ENCODE peak calls at places on chromosomes 11 and 22, in six cellular contexts. E, Y, J, C, D and L are unnamed samples.

GRCh38 chr11:3969613-3970012 is 114.1 kb downstream of the STIM1 start:
- DNase-seq in E (no peak), Y (no peak), J (no peak), C (no peak), D (no peak), L (no peak)

GRCh38 chr22:49354516-49355205 is 473.0 kb downstream of the BRD1 start:
- DNase-seq in E (no peak), Y (no peak), J (no peak), C (peak; percentile 5), D (no peak), L (no peak)

GRCh38 chr22:48258841-48259240 is 1496.4 kb downstream of the TBC1D22A start:
- DNase-seq in E (no peak), Y (no peak), J (no peak), C (no peak), D (no peak), L (no peak)

GRCh38 chr11:278001-278951 is at the start of gene NLRP6:
- DNase-seq in E (no peak), Y (no peak), J (no peak), C (peak; percentile 36), D (no peak), L (peak; percentile 24)

GRCh38 chr11:75549370-75549958 is 12.6 kb upstream of the SERPINH1 start:
- DNase-seq in E (no peak), Y (no peak), J (no peak), C (no peak), D (no peak), L (no peak)

GRCh38 chr22:41915035-41915782 is at the start of gene SHISA8:
- DNase-seq in E (peak; percentile 72), Y (no peak), J (no peak), C (peak; percentile 70), D (no peak), L (peak; percentile 72)

GRCh38 chr11:120564573-120565301 is 53.2 kb downstream of the GRIK4 start:
- DNase-seq in E (no peak), Y (peak; percentile 49), J (no peak), C (peak; percentile 68), D (no peak), L (peak; percentile 81)

GRCh38 chr11:19199766-19200165 is 2.0 kb downstream of the CSRP3 start:
- DNase-seq in E (no peak), Y (no peak), J (no peak), C (no peak), D (no peak), L (no peak)

GRCh38 chr11:124946735-124947141 is 7.3 kb upstream of the CCDC15 start:
- DNase-seq in E (no peak), Y (no peak), J (no peak), C (no peak), D (no peak), L (no peak)

GRCh38 chr22:43272301-43272700 is 70.9 kb downstream of the SCUBE1 start:
- DNase-seq in E (no peak), Y (no peak), J (no peak), C (no peak), D (no peak), L (no peak)

GRCh38 chr11:45413156-45413833 is 127.2 kb upstream of the SYT13 start:
- DNase-seq in E (no peak), Y (no peak), J (no peak), C (no peak), D (no peak), L (no peak)

GRCh38 chr22:36027579-36027959 is 1.1 kb downstream of the RBFOX2 start:
- DNase-seq in E (no peak), Y (no peak), J (no peak), C (no peak), D (no peak), L (no peak)

GRCh38 chr22:36235585-36235984 is 3.7 kb downstream of the APOL2 start:
- DNase-seq in E (no peak), Y (no peak), J (no peak), C (no peak), D (no peak), L (no peak)

GRCh38 chr11:72840780-72841179 is 26.6 kb downstream of the ATG16L2 start:
- DNase-seq in E (no peak), Y (no peak), J (no peak), C (no peak), D (no peak), L (no peak)

GRCh38 chr11:76911415-76911808 is 50.7 kb downstream of the ACER3 start:
- DNase-seq in E (no peak), Y (no peak), J (no peak), C (no peak), D (no peak), L (no peak)

GRCh38 chr11:121365304-121365703 is 72.7 kb downstream of the SC5D start:
- DNase-seq in E (no peak), Y (no peak), J (no peak), C (no peak), D (no peak), L (no peak)

GRCh38 chr11:104142701-104143100 is 21.2 kb downstream of the PDGFD start:
- DNase-seq in E (no peak), Y (no peak), J (no peak), C (no peak), D (no peak), L (no peak)

GRCh38 chr11:22234743-22235142 is 41.9 kb downstream of the ANO5 start:
- DNase-seq in E (no peak), Y (no peak), J (no peak), C (no peak), D (peak; percentile 1), L (no peak)

GRCh38 chr11:58768137-58768536 is 36.4 kb upstream of the GLYAT start:
- DNase-seq in E (no peak), Y (no peak), J (no peak), C (no peak), D (no peak), L (no peak)

GRCh38 chr11:96279421-96280290 is 63.3 kb downstream of the MAML2 start:
- DNase-seq in E (peak; percentile 59), Y (no peak), J (no peak), C (no peak), D (no peak), L (no peak)

GRCh38 chr22:41030891-41031290 is 61.5 kb upstream of the EP300 start:
- DNase-seq in E (no peak), Y (no peak), J (no peak), C (no peak), D (no peak), L (no peak)

GRCh38 chr11:28250192-28250591 is 142.0 kb downstream of the METTL15 start:
- DNase-seq in E (no peak), Y (no peak), J (no peak), C (no peak), D (no peak), L (no peak)

GRCh38 chr22:41181349-41182241 is 23.5 kb upstream of the L3MBTL2 start:
- DNase-seq in E (no peak), Y (no peak), J (no peak), C (no peak), D (no peak), L (no peak)

GRCh38 chr22:43852605-43853327 is 9.5 kb downstream of the SULT4A1 start:
- DNase-seq in E (no peak), Y (no peak), J (no peak), C (no peak), D (no peak), L (no peak)

GRCh38 chr11:8941341-8942103 is 1.3 kb downstream of the ASCL3 start:
- DNase-seq in E (no peak), Y (no peak), J (no peak), C (no peak), D (no peak), L (no peak)

GRCh38 chr11:28922351-28922981 is 814.3 kb downstream of the METTL15 start:
- DNase-seq in E (no peak), Y (no peak), J (no peak), C (no peak), D (no peak), L (no peak)

GRCh38 chr11:125215951-125216350 is 51.4 kb downstream of the PKNOX2 start:
- DNase-seq in E (no peak), Y (no peak), J (no peak), C (no peak), D (no peak), L (no peak)

DNA sequence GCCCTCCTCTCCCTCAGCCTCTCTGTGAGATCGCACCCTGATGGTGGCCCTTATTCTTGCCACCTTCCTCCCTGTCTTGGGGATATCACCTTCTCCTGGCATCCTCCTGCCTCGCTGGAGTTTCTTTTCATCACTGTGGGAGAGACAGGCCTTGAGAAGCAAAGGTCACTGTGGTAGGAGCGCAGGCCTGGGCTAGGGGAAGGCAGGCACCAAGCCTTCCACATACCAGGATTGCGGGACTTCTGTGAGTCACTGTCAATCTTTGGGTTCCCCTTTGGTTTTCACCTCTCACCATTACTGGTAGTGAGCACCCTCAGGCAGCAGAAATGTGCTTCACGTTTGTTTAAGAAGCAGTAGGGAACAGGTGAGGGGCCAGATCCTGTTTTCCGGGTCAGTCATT is 31.2 kb upstream of the B3GAT1 start:
- DNase-seq in E (no peak), Y (no peak), J (no peak), C (no peak), D (no peak), L (no peak)
- TF ChIP-seq TAF1 in E (no peak), Y (no peak), J (no peak), C (no peak), D (no peak), L (no peak)

GRCh38 chr11:61776561-61777075 is 15.8 kb downstream of the TMEM258 start:
- DNase-seq in E (peak; percentile 90), Y (no peak), J (peak; percentile 59), C (peak; percentile 90), D (peak; percentile 54), L (peak; percentile 97)
- TF ChIP-seq TAF1 in E (no peak), Y (no peak), J (no peak), C (no peak), D (no peak), L (no peak)

DNA sequence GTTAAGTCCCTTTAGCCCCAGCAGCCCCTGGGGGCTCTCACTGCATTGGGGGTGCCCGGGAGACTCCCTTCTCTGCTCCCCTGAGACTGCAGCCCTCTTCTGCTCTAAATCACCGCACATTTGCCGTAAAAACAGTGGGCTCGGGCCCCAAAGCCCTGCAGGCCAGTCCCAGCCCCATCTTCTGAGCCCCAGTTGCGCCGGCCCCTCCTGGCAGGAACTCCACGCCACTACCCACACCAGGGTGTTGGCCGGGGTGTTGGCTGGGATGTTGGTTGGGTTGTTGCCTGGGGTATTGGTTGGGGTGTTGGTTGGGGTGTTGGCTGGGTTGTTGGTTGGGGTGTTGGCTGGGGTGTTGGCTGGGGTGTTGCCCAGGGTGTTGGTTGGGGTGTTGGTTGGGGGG is 23.5 kb downstream of the OTUB1 start:
- DNase-seq in E (no peak), Y (no peak), J (no peak), C (no peak), D (no peak), L (no peak)
- TF ChIP-seq TAF1 in E (no peak), Y (no peak), J (no peak), C (no peak), D (no peak), L (no peak)

GRCh38 chr11:69663326-69663725 is 11.8 kb downstream of the LTO1 start:
- DNase-seq in E (no peak), Y (no peak), J (no peak), C (no peak), D (no peak), L (no peak)

GRCh38 chr11:69664103-69664775 is 10.9 kb downstream of the LTO1 start:
- DNase-seq in E (no peak), Y (no peak), J (no peak), C (no peak), D (no peak), L (no peak)

GRCh38 chr11:69666261-69666660 is 8.9 kb downstream of the LTO1 start:
- DNase-seq in E (no peak), Y (no peak), J (no peak), C (peak; percentile 11), D (no peak), L (no peak)

GRCh38 chr11:69665669-69666068 is 9.5 kb downstream of the LTO1 start:
- DNase-seq in E (no peak), Y (no peak), J (no peak), C (no peak), D (no peak), L (no peak)

GRCh38 chr11:69664901-69665300 is 10.3 kb downstream of the LTO1 start:
- DNase-seq in E (no peak), Y (no peak), J (no peak), C (no peak), D (no peak), L (no peak)
- TF ChIP-seq TAF1 in E (no peak), Y (no peak), J (no peak), C (no peak), D (no peak), L (no peak)